ENCODE peak calls at places on chromosomes 12 and 14, in five cellular contexts. U, V, N, P and H are unnamed samples.
A peak's percentile ranks its signal among the peaks of the same experiment; 100 is the strongest.

GRCh38 chr12:118330421-118331018 is 42.2 kb downstream of the TAOK3 start:
- DNase-seq in U (no peak), V (no peak), N (no peak), P (no peak), H (no peak)

GRCh38 chr12:26179829-26180228 is 15.5 kb upstream of the SSPN start:
- DNase-seq in U (no peak), V (no peak), N (no peak), P (no peak), H (no peak)

GRCh38 chr14:71266994-71267636 is 359.9 kb downstream of the PCNX1 start:
- DNase-seq in U (no peak), V (no peak), N (peak; percentile 52), P (no peak), H (no peak)

GRCh38 chr12:118714051-118714460 is 267.3 kb upstream of the SRRM4 start:
- DNase-seq in U (peak; percentile 37), V (no peak), N (no peak), P (peak; percentile 1), H (no peak)

GRCh38 chr12:112714166-112714565 is 77.4 kb upstream of the RPH3A start:
- DNase-seq in U (no peak), V (no peak), N (no peak), P (peak; percentile 2), H (no peak)

GRCh38 chr12:123089631-123090353 is 61.1 kb downstream of the PITPNM2 start:
- DNase-seq in U (no peak), V (no peak), N (peak; percentile 99), P (no peak), H (no peak)

GRCh38 chr14:80523518-80524117 is 312.3 kb upstream of the DIO2 start:
- DNase-seq in U (no peak), V (no peak), N (peak; percentile 43), P (no peak), H (no peak)

GRCh38 chr14:105891631-105892452 is 365.5 kb downstream of the TMEM121 start:
- DNase-seq in U (no peak), V (no peak), N (no peak), P (no peak), H (peak; percentile 53)

GRCh38 chr14:68193970-68194634 is 374.5 kb downstream of the RAD51B start:
- DNase-seq in U (no peak), V (no peak), N (no peak), P (no peak), H (no peak)